ENCODE peak calls at places on chromosome 12, in five cellular contexts. One of them, this sample, is unnamed.

GRCh38 chr12:6871052-6871957 is 1.8 kb downstream of the SPSB2 start:
- DNase-seq in stimulated activated CD4-positive, alpha-beta T cell treated with anti-CD3 and anti-CD28 coated beads, Interleukin-15, amount 100 ng/mL, for 24 hours: peak; percentile 73
- DNase-seq in left cardiac atrium: peak; percentile 40
- DNase-seq in mammary epithelial cell: peak; percentile 72
- DNase-seq in stimulated activated CD8-positive, alpha-beta memory T cell treated with anti-CD3 and anti-CD28 coated beads, Interleukin-4, amount 100 ng/mL, for 24 hours: no peak
- DNase-seq in this sample: peak; percentile 44

GRCh38 chr12:88247241-88247643 is 105.1 kb downstream of the TMTC3 start:
- DNase-seq in stimulated activated CD4-positive, alpha-beta T cell treated with anti-CD3 and anti-CD28 coated beads, Interleukin-15, amount 100 ng/mL, for 24 hours: no peak
- DNase-seq in left cardiac atrium: no peak
- DNase-seq in mammary epithelial cell: peak; percentile 66
- DNase-seq in stimulated activated CD8-positive, alpha-beta memory T cell treated with anti-CD3 and anti-CD28 coated beads, Interleukin-4, amount 100 ng/mL, for 24 hours: no peak
- DNase-seq in this sample: peak; percentile 22

GRCh38 chr12:97595936-97596335 is 133.3 kb downstream of the RMST start:
- DNase-seq in stimulated activated CD4-positive, alpha-beta T cell treated with anti-CD3 and anti-CD28 coated beads, Interleukin-15, amount 100 ng/mL, for 24 hours: no peak
- DNase-seq in left cardiac atrium: no peak
- DNase-seq in mammary epithelial cell: peak; percentile 85
- DNase-seq in stimulated activated CD8-positive, alpha-beta memory T cell treated with anti-CD3 and anti-CD28 coated beads, Interleukin-4, amount 100 ng/mL, for 24 hours: no peak
- DNase-seq in this sample: no peak

GRCh38 chr12:56186957-56187356 is 2.3 kb downstream of the SMARCC2 start:
- DNase-seq in stimulated activated CD4-positive, alpha-beta T cell treated with anti-CD3 and anti-CD28 coated beads, Interleukin-15, amount 100 ng/mL, for 24 hours: no peak
- DNase-seq in left cardiac atrium: no peak
- DNase-seq in mammary epithelial cell: no peak
- DNase-seq in stimulated activated CD8-positive, alpha-beta memory T cell treated with anti-CD3 and anti-CD28 coated beads, Interleukin-4, amount 100 ng/mL, for 24 hours: no peak
- DNase-seq in this sample: no peak

GRCh38 chr12:31029916-31030562 is 43.6 kb upstream of the DDX11 start:
- DNase-seq in stimulated activated CD4-positive, alpha-beta T cell treated with anti-CD3 and anti-CD28 coated beads, Interleukin-15, amount 100 ng/mL, for 24 hours: no peak
- DNase-seq in left cardiac atrium: peak; percentile 54
- DNase-seq in mammary epithelial cell: no peak
- DNase-seq in stimulated activated CD8-positive, alpha-beta memory T cell treated with anti-CD3 and anti-CD28 coated beads, Interleukin-4, amount 100 ng/mL, for 24 hours: no peak
- DNase-seq in this sample: no peak

GRCh38 chr12:25025260-25025659 is 76.4 kb upstream of the BCAT1 start:
- DNase-seq in stimulated activated CD4-positive, alpha-beta T cell treated with anti-CD3 and anti-CD28 coated beads, Interleukin-15, amount 100 ng/mL, for 24 hours: no peak
- DNase-seq in left cardiac atrium: no peak
- DNase-seq in mammary epithelial cell: no peak
- DNase-seq in stimulated activated CD8-positive, alpha-beta memory T cell treated with anti-CD3 and anti-CD28 coated beads, Interleukin-4, amount 100 ng/mL, for 24 hours: no peak
- DNase-seq in this sample: no peak

GRCh38 chr12:95304673-95305198 is 87.1 kb downstream of the VEZT start:
- DNase-seq in stimulated activated CD4-positive, alpha-beta T cell treated with anti-CD3 and anti-CD28 coated beads, Interleukin-15, amount 100 ng/mL, for 24 hours: no peak
- DNase-seq in left cardiac atrium: no peak
- DNase-seq in mammary epithelial cell: no peak
- DNase-seq in stimulated activated CD8-positive, alpha-beta memory T cell treated with anti-CD3 and anti-CD28 coated beads, Interleukin-4, amount 100 ng/mL, for 24 hours: no peak
- DNase-seq in this sample: peak; percentile 21

GRCh38 chr12:65156366-65156831 is 13.0 kb upstream of the LEMD3 start:
- DNase-seq in stimulated activated CD4-positive, alpha-beta T cell treated with anti-CD3 and anti-CD28 coated beads, Interleukin-15, amount 100 ng/mL, for 24 hours: peak; percentile 18
- DNase-seq in left cardiac atrium: no peak
- DNase-seq in mammary epithelial cell: no peak
- DNase-seq in stimulated activated CD8-positive, alpha-beta memory T cell treated with anti-CD3 and anti-CD28 coated beads, Interleukin-4, amount 100 ng/mL, for 24 hours: no peak
- DNase-seq in this sample: no peak

GRCh38 chr12:12612403-12612802 is 727 bp downstream of the CREBL2 start:
- DNase-seq in stimulated activated CD4-positive, alpha-beta T cell treated with anti-CD3 and anti-CD28 coated beads, Interleukin-15, amount 100 ng/mL, for 24 hours: peak; percentile 15
- DNase-seq in left cardiac atrium: no peak
- DNase-seq in mammary epithelial cell: peak; percentile 71
- DNase-seq in stimulated activated CD8-positive, alpha-beta memory T cell treated with anti-CD3 and anti-CD28 coated beads, Interleukin-4, amount 100 ng/mL, for 24 hours: no peak
- DNase-seq in this sample: no peak

GRCh38 chr12:111672822-111673381 is 12.9 kb downstream of the BRAP start:
- DNase-seq in stimulated activated CD4-positive, alpha-beta T cell treated with anti-CD3 and anti-CD28 coated beads, Interleukin-15, amount 100 ng/mL, for 24 hours: no peak
- DNase-seq in left cardiac atrium: no peak
- DNase-seq in mammary epithelial cell: no peak
- DNase-seq in stimulated activated CD8-positive, alpha-beta memory T cell treated with anti-CD3 and anti-CD28 coated beads, Interleukin-4, amount 100 ng/mL, for 24 hours: no peak
- DNase-seq in this sample: no peak

GRCh38 chr12:120117961-120118709 is 1.6 kb upstream of the RAB35 start:
- DNase-seq in stimulated activated CD4-positive, alpha-beta T cell treated with anti-CD3 and anti-CD28 coated beads, Interleukin-15, amount 100 ng/mL, for 24 hours: no peak
- DNase-seq in left cardiac atrium: no peak
- DNase-seq in mammary epithelial cell: peak; percentile 66
- DNase-seq in stimulated activated CD8-positive, alpha-beta memory T cell treated with anti-CD3 and anti-CD28 coated beads, Interleukin-4, amount 100 ng/mL, for 24 hours: no peak
- DNase-seq in this sample: no peak

GRCh38 chr12:94801736-94802135 is 151.4 kb upstream of the TMCC3 start:
- DNase-seq in stimulated activated CD4-positive, alpha-beta T cell treated with anti-CD3 and anti-CD28 coated beads, Interleukin-15, amount 100 ng/mL, for 24 hours: no peak
- DNase-seq in left cardiac atrium: no peak
- DNase-seq in mammary epithelial cell: no peak
- DNase-seq in stimulated activated CD8-positive, alpha-beta memory T cell treated with anti-CD3 and anti-CD28 coated beads, Interleukin-4, amount 100 ng/mL, for 24 hours: no peak
- DNase-seq in this sample: no peak

GRCh38 chr12:51413149-51413548 is 11.5 kb upstream of the SLC4A8 start:
- DNase-seq in stimulated activated CD4-positive, alpha-beta T cell treated with anti-CD3 and anti-CD28 coated beads, Interleukin-15, amount 100 ng/mL, for 24 hours: no peak
- DNase-seq in left cardiac atrium: no peak
- DNase-seq in mammary epithelial cell: no peak
- DNase-seq in stimulated activated CD8-positive, alpha-beta memory T cell treated with anti-CD3 and anti-CD28 coated beads, Interleukin-4, amount 100 ng/mL, for 24 hours: no peak
- DNase-seq in this sample: no peak

GRCh38 chr12:23927907-23928306 is 21.6 kb downstream of the SOX5 start:
- DNase-seq in stimulated activated CD4-positive, alpha-beta T cell treated with anti-CD3 and anti-CD28 coated beads, Interleukin-15, amount 100 ng/mL, for 24 hours: no peak
- DNase-seq in left cardiac atrium: no peak
- DNase-seq in mammary epithelial cell: no peak
- DNase-seq in stimulated activated CD8-positive, alpha-beta memory T cell treated with anti-CD3 and anti-CD28 coated beads, Interleukin-4, amount 100 ng/mL, for 24 hours: no peak
- DNase-seq in this sample: no peak

GRCh38 chr12:127570793-127571360 is 696.1 kb upstream of the TMEM132C start:
- DNase-seq in stimulated activated CD4-positive, alpha-beta T cell treated with anti-CD3 and anti-CD28 coated beads, Interleukin-15, amount 100 ng/mL, for 24 hours: no peak
- DNase-seq in left cardiac atrium: no peak
- DNase-seq in mammary epithelial cell: no peak
- DNase-seq in stimulated activated CD8-positive, alpha-beta memory T cell treated with anti-CD3 and anti-CD28 coated beads, Interleukin-4, amount 100 ng/mL, for 24 hours: no peak
- DNase-seq in this sample: no peak

GRCh38 chr12:75951399-75952228 is 80.0 kb downstream of the PHLDA1 start:
- DNase-seq in stimulated activated CD4-positive, alpha-beta T cell treated with anti-CD3 and anti-CD28 coated beads, Interleukin-15, amount 100 ng/mL, for 24 hours: no peak
- DNase-seq in left cardiac atrium: no peak
- DNase-seq in mammary epithelial cell: no peak
- DNase-seq in stimulated activated CD8-positive, alpha-beta memory T cell treated with anti-CD3 and anti-CD28 coated beads, Interleukin-4, amount 100 ng/mL, for 24 hours: no peak
- DNase-seq in this sample: no peak

GRCh38 chr12:131897276-131897675 is 2.9 kb downstream of the ULK1 start:
- DNase-seq in stimulated activated CD4-positive, alpha-beta T cell treated with anti-CD3 and anti-CD28 coated beads, Interleukin-15, amount 100 ng/mL, for 24 hours: no peak
- DNase-seq in left cardiac atrium: no peak
- DNase-seq in mammary epithelial cell: no peak
- DNase-seq in stimulated activated CD8-positive, alpha-beta memory T cell treated with anti-CD3 and anti-CD28 coated beads, Interleukin-4, amount 100 ng/mL, for 24 hours: no peak
- DNase-seq in this sample: no peak

GRCh38 chr12:52759695-52760094 is 17.4 kb downstream of the KRT76 start:
- DNase-seq in stimulated activated CD4-positive, alpha-beta T cell treated with anti-CD3 and anti-CD28 coated beads, Interleukin-15, amount 100 ng/mL, for 24 hours: no peak
- DNase-seq in left cardiac atrium: no peak
- DNase-seq in mammary epithelial cell: no peak
- DNase-seq in stimulated activated CD8-positive, alpha-beta memory T cell treated with anti-CD3 and anti-CD28 coated beads, Interleukin-4, amount 100 ng/mL, for 24 hours: no peak
- DNase-seq in this sample: no peak

GRCh38 chr12:46531059-46531785 is 158.6 kb upstream of the SLC38A2 start:
- DNase-seq in stimulated activated CD4-positive, alpha-beta T cell treated with anti-CD3 and anti-CD28 coated beads, Interleukin-15, amount 100 ng/mL, for 24 hours: no peak
- DNase-seq in left cardiac atrium: no peak
- DNase-seq in mammary epithelial cell: no peak
- DNase-seq in stimulated activated CD8-positive, alpha-beta memory T cell treated with anti-CD3 and anti-CD28 coated beads, Interleukin-4, amount 100 ng/mL, for 24 hours: no peak
- DNase-seq in this sample: no peak

GRCh38 chr12:4441355-4442330 is 4.0 kb downstream of the FGF6 start:
- DNase-seq in stimulated activated CD4-positive, alpha-beta T cell treated with anti-CD3 and anti-CD28 coated beads, Interleukin-15, amount 100 ng/mL, for 24 hours: no peak
- DNase-seq in left cardiac atrium: no peak
- DNase-seq in mammary epithelial cell: no peak
- DNase-seq in stimulated activated CD8-positive, alpha-beta memory T cell treated with anti-CD3 and anti-CD28 coated beads, Interleukin-4, amount 100 ng/mL, for 24 hours: no peak
- DNase-seq in this sample: no peak

GRCh38 chr12:1740161-1740948 is 49.5 kb downstream of the ADIPOR2 start:
- DNase-seq in stimulated activated CD4-positive, alpha-beta T cell treated with anti-CD3 and anti-CD28 coated beads, Interleukin-15, amount 100 ng/mL, for 24 hours: no peak
- DNase-seq in left cardiac atrium: no peak
- DNase-seq in mammary epithelial cell: no peak
- DNase-seq in stimulated activated CD8-positive, alpha-beta memory T cell treated with anti-CD3 and anti-CD28 coated beads, Interleukin-4, amount 100 ng/mL, for 24 hours: no peak
- DNase-seq in this sample: no peak

GRCh38 chr12:28497889-28498411 is 307.7 kb downstream of the CCDC91 start:
- DNase-seq in stimulated activated CD4-positive, alpha-beta T cell treated with anti-CD3 and anti-CD28 coated beads, Interleukin-15, amount 100 ng/mL, for 24 hours: peak; percentile 1
- DNase-seq in left cardiac atrium: no peak
- DNase-seq in mammary epithelial cell: peak; percentile 63
- DNase-seq in stimulated activated CD8-positive, alpha-beta memory T cell treated with anti-CD3 and anti-CD28 coated beads, Interleukin-4, amount 100 ng/mL, for 24 hours: no peak
- DNase-seq in this sample: no peak

GRCh38 chr12:128830505-128830893 is 6.7 kb upstream of the SLC15A4 start:
- DNase-seq in stimulated activated CD4-positive, alpha-beta T cell treated with anti-CD3 and anti-CD28 coated beads, Interleukin-15, amount 100 ng/mL, for 24 hours: no peak
- DNase-seq in left cardiac atrium: no peak
- DNase-seq in mammary epithelial cell: no peak
- DNase-seq in stimulated activated CD8-positive, alpha-beta memory T cell treated with anti-CD3 and anti-CD28 coated beads, Interleukin-4, amount 100 ng/mL, for 24 hours: no peak
- DNase-seq in this sample: no peak

GRCh38 chr12:30546121-30546520 is 149.5 kb downstream of the IPO8 start:
- DNase-seq in stimulated activated CD4-positive, alpha-beta T cell treated with anti-CD3 and anti-CD28 coated beads, Interleukin-15, amount 100 ng/mL, for 24 hours: no peak
- DNase-seq in left cardiac atrium: no peak
- DNase-seq in mammary epithelial cell: peak; percentile 55
- DNase-seq in stimulated activated CD8-positive, alpha-beta memory T cell treated with anti-CD3 and anti-CD28 coated beads, Interleukin-4, amount 100 ng/mL, for 24 hours: no peak
- DNase-seq in this sample: no peak

GRCh38 chr12:122982963-122983788 is 2.7 kb downstream of the ARL6IP4 start:
- DNase-seq in stimulated activated CD4-positive, alpha-beta T cell treated with anti-CD3 and anti-CD28 coated beads, Interleukin-15, amount 100 ng/mL, for 24 hours: no peak
- DNase-seq in left cardiac atrium: no peak
- DNase-seq in mammary epithelial cell: no peak
- DNase-seq in stimulated activated CD8-positive, alpha-beta memory T cell treated with anti-CD3 and anti-CD28 coated beads, Interleukin-4, amount 100 ng/mL, for 24 hours: no peak
- DNase-seq in this sample: no peak

GRCh38 chr12:50620050-50620974 is 115.5 kb downstream of the DIP2B start:
- DNase-seq in stimulated activated CD4-positive, alpha-beta T cell treated with anti-CD3 and anti-CD28 coated beads, Interleukin-15, amount 100 ng/mL, for 24 hours: peak; percentile 35
- DNase-seq in left cardiac atrium: no peak
- DNase-seq in mammary epithelial cell: peak; percentile 88
- DNase-seq in stimulated activated CD8-positive, alpha-beta memory T cell treated with anti-CD3 and anti-CD28 coated beads, Interleukin-4, amount 100 ng/mL, for 24 hours: no peak
- DNase-seq in this sample: peak; percentile 76

GRCh38 chr12:14995583-14996425 is 23.0 kb downstream of the PDE6H start:
- DNase-seq in stimulated activated CD4-positive, alpha-beta T cell treated with anti-CD3 and anti-CD28 coated beads, Interleukin-15, amount 100 ng/mL, for 24 hours: no peak
- DNase-seq in left cardiac atrium: no peak
- DNase-seq in mammary epithelial cell: peak; percentile 29
- DNase-seq in stimulated activated CD8-positive, alpha-beta memory T cell treated with anti-CD3 and anti-CD28 coated beads, Interleukin-4, amount 100 ng/mL, for 24 hours: no peak
- DNase-seq in this sample: peak; percentile 77

GRCh38 chr12:125949471-125949870 is 884.2 kb downstream of the AACS start:
- DNase-seq in stimulated activated CD4-positive, alpha-beta T cell treated with anti-CD3 and anti-CD28 coated beads, Interleukin-15, amount 100 ng/mL, for 24 hours: no peak
- DNase-seq in left cardiac atrium: no peak
- DNase-seq in mammary epithelial cell: no peak
- DNase-seq in stimulated activated CD8-positive, alpha-beta memory T cell treated with anti-CD3 and anti-CD28 coated beads, Interleukin-4, amount 100 ng/mL, for 24 hours: no peak
- DNase-seq in this sample: no peak

GRCh38 chr12:59742831-59743230 is 147.0 kb downstream of the SLC16A7 start:
- DNase-seq in stimulated activated CD4-positive, alpha-beta T cell treated with anti-CD3 and anti-CD28 coated beads, Interleukin-15, amount 100 ng/mL, for 24 hours: no peak
- DNase-seq in left cardiac atrium: no peak
- DNase-seq in mammary epithelial cell: peak; percentile 8
- DNase-seq in stimulated activated CD8-positive, alpha-beta memory T cell treated with anti-CD3 and anti-CD28 coated beads, Interleukin-4, amount 100 ng/mL, for 24 hours: no peak
- DNase-seq in this sample: no peak

GRCh38 chr12:26317942-26318565 is 122.7 kb downstream of the SSPN start:
- DNase-seq in stimulated activated CD4-positive, alpha-beta T cell treated with anti-CD3 and anti-CD28 coated beads, Interleukin-15, amount 100 ng/mL, for 24 hours: no peak
- DNase-seq in left cardiac atrium: no peak
- DNase-seq in mammary epithelial cell: peak; percentile 98
- DNase-seq in stimulated activated CD8-positive, alpha-beta memory T cell treated with anti-CD3 and anti-CD28 coated beads, Interleukin-4, amount 100 ng/mL, for 24 hours: no peak
- DNase-seq in this sample: peak; percentile 24

GRCh38 chr12:67910360-67911292 is 78.6 kb upstream of the IFNG-AS1 start:
- DNase-seq in stimulated activated CD4-positive, alpha-beta T cell treated with anti-CD3 and anti-CD28 coated beads, Interleukin-15, amount 100 ng/mL, for 24 hours: no peak
- DNase-seq in left cardiac atrium: no peak
- DNase-seq in mammary epithelial cell: peak; percentile 90
- DNase-seq in stimulated activated CD8-positive, alpha-beta memory T cell treated with anti-CD3 and anti-CD28 coated beads, Interleukin-4, amount 100 ng/mL, for 24 hours: no peak
- DNase-seq in this sample: peak; percentile 32

GRCh38 chr12:47576256-47576655 is 129.6 kb downstream of the RPAP3 start:
- DNase-seq in stimulated activated CD4-positive, alpha-beta T cell treated with anti-CD3 and anti-CD28 coated beads, Interleukin-15, amount 100 ng/mL, for 24 hours: no peak
- DNase-seq in left cardiac atrium: no peak
- DNase-seq in mammary epithelial cell: no peak
- DNase-seq in stimulated activated CD8-positive, alpha-beta memory T cell treated with anti-CD3 and anti-CD28 coated beads, Interleukin-4, amount 100 ng/mL, for 24 hours: no peak
- DNase-seq in this sample: no peak

GRCh38 chr12:11545438-11546330 is 103.8 kb upstream of the ETV6 start:
- DNase-seq in stimulated activated CD4-positive, alpha-beta T cell treated with anti-CD3 and anti-CD28 coated beads, Interleukin-15, amount 100 ng/mL, for 24 hours: peak; percentile 56
- DNase-seq in left cardiac atrium: no peak
- DNase-seq in mammary epithelial cell: no peak
- DNase-seq in stimulated activated CD8-positive, alpha-beta memory T cell treated with anti-CD3 and anti-CD28 coated beads, Interleukin-4, amount 100 ng/mL, for 24 hours: peak; percentile 10
- DNase-seq in this sample: no peak

This sample was measured in trophoblast cell.